ENCODE peak calls at places on chromosomes 7 and 10, in four cellular contexts. N, M, G and Q are unnamed samples.

GRCh38 chr10:103789771-103790201 is 65.6 kb downstream of the SH3PXD2A start:
- DNase-seq in N (no peak), M (no peak), G (no peak), Q (no peak)

GRCh38 chr7:133394369-133394768 is 141.5 kb downstream of the EXOC4 start:
- DNase-seq in N (no peak), M (no peak), G (no peak), Q (no peak)

GRCh38 chr10:73585223-73585784 is 5.8 kb downstream of the USP54 start:
- DNase-seq in N (no peak), M (no peak), G (no peak), Q (no peak)

GRCh38 chr10:75127481-75127880 is 16.0 kb downstream of the SAMD8 start:
- DNase-seq in N (no peak), M (no peak), G (no peak), Q (no peak)

GRCh38 chr7:133016629-133017028 is 65.3 kb downstream of the CHCHD3 start:
- DNase-seq in N (no peak), M (no peak), G (no peak), Q (no peak)

GRCh38 chr10:25017247-25017590 is 807 bp downstream of the THNSL1 start:
- DNase-seq in N (peak), M (no peak), G (peak), Q (no peak)

GRCh38 chr7:29102554-29103151 is 43.7 kb downstream of the CPVL start:
- DNase-seq in N (peak), M (peak), G (no peak), Q (peak)

GRCh38 chr7:112423987-112424386 is 26.3 kb upstream of the IFRD1 start:
- DNase-seq in N (no peak), M (no peak), G (no peak), Q (no peak)

GRCh38 chr7:22868509-22868908 is 45.9 kb upstream of the TOMM7 start:
- DNase-seq in N (no peak), M (no peak), G (no peak), Q (no peak)

GRCh38 chr10:128568041-128568440 is 441.8 kb upstream of the MKI67 start:
- DNase-seq in N (no peak), M (no peak), G (no peak), Q (no peak)

GRCh38 chr7:47361746-47362215 is 220.1 kb downstream of the TNS3 start:
- DNase-seq in N (no peak), M (no peak), G (peak), Q (no peak)

GRCh38 chr7:39073432-39073831 is 95.7 kb downstream of the POU6F2 start:
- DNase-seq in N (no peak), M (no peak), G (no peak), Q (peak)

GRCh38 chr10:17793823-17794759 is 15.1 kb upstream of the MRC1 start:
- DNase-seq in N (no peak), M (peak), G (no peak), Q (no peak)

GRCh38 chr10:73529089-73529832 is 33.4 kb upstream of the PPP3CB start:
- DNase-seq in N (peak), M (peak), G (peak), Q (peak)

GRCh38 chr7:11434371-11434770 is 397.6 kb downstream of the THSD7A start:
- DNase-seq in N (no peak), M (no peak), G (no peak), Q (no peak)

GRCh38 chr7:50632561-50633413 is 67.6 kb upstream of the DDC start:
- DNase-seq in N (peak), M (peak), G (no peak), Q (peak)

GRCh38 chr10:18681366-18681765 is 22.1 kb downstream of the ARL5B start:
- DNase-seq in N (no peak), M (no peak), G (no peak), Q (no peak)

GRCh38 chr10:96512997-96513685 is 585 bp downstream of the TLL2 start:
- DNase-seq in N (no peak), M (no peak), G (no peak), Q (no peak)

GRCh38 chr10:22453320-22453719 is 108.0 kb downstream of the SPAG6 start:
- DNase-seq in N (no peak), M (no peak), G (no peak), Q (peak)

GRCh38 chr7:8065356-8065813 is 96.8 kb downstream of the GLCCI1 start:
- DNase-seq in N (no peak), M (no peak), G (no peak), Q (no peak)

GRCh38 chr10:103861501-103861900 is 6.1 kb upstream of the SH3PXD2A start:
- DNase-seq in N (no peak), M (no peak), G (no peak), Q (no peak)

GRCh38 chr10:101615760-101616116 is 27.6 kb downstream of the DPCD start:
- DNase-seq in N (no peak), M (no peak), G (no peak), Q (no peak)

GRCh38 chr7:114502454-114503254 is 88.0 kb downstream of the FOXP2 start:
- DNase-seq in N (no peak), M (no peak), G (no peak), Q (no peak)

GRCh38 chr10:74179124-74179710 is 28.2 kb downstream of the ADK start:
- DNase-seq in N (no peak), M (no peak), G (no peak), Q (no peak)

GRCh38 chr7:135448753-135449152 is 61.1 kb downstream of the CNOT4 start:
- DNase-seq in N (no peak), M (no peak), G (no peak), Q (no peak)

GRCh38 chr7:45080265-45080957 is 8.4 kb downstream of the NACAD start:
- DNase-seq in N (no peak), M (no peak), G (no peak), Q (peak)

GRCh38 chr7:117122536-117122935 is 169.2 kb downstream of the ST7 start:
- DNase-seq in N (no peak), M (no peak), G (no peak), Q (no peak)

GRCh38 chr10:49550563-49550962 is 11.6 kb upstream of the ERCC6 start:
- DNase-seq in N (no peak), M (no peak), G (no peak), Q (no peak)

GRCh38 chr7:131765575-131765974 is 209.1 kb upstream of the PODXL start:
- DNase-seq in N (no peak), M (no peak), G (no peak), Q (no peak)

GRCh38 chr10:31146496-31147219 is 115.0 kb upstream of the ZNF438 start:
- DNase-seq in N (no peak), M (no peak), G (no peak), Q (no peak)

GRCh38 chr10:130456616-130457015 is 320.4 kb downstream of the GLRX3 start:
- DNase-seq in N (no peak), M (no peak), G (no peak), Q (no peak)

GRCh38 chr7:76000566-76000965 is 6.2 kb upstream of the TMEM120A start:
- DNase-seq in N (no peak), M (no peak), G (no peak), Q (no peak)

GRCh38 chr10:132265878-132266496 is 41.8 kb downstream of the STK32C start:
- DNase-seq in N (no peak), M (no peak), G (no peak), Q (no peak)

GRCh38 chr7:151987748-151988529 is 31.7 kb downstream of the GALNTL5 start:
- DNase-seq in N (no peak), M (no peak), G (no peak), Q (peak)

GRCh38 chr7:114660007-114660406 is 245.4 kb downstream of the FOXP2 start:
- DNase-seq in N (no peak), M (no peak), G (no peak), Q (no peak)

GRCh38 chr7:98571006-98571405 is 46.1 kb upstream of the NPTX2 start:
- DNase-seq in N (no peak), M (no peak), G (no peak), Q (no peak)

GRCh38 chr7:51187941-51188340 is 128.7 kb downstream of the COBL start:
- DNase-seq in N (peak), M (no peak), G (no peak), Q (peak)

GRCh38 chr10:62811159-62811875 is 4.8 kb downstream of the EGR2 start:
- DNase-seq in N (no peak), M (no peak), G (peak), Q (no peak)

GRCh38 chr10:121448768-121449456 is 149.3 kb downstream of the FGFR2 start:
- DNase-seq in N (no peak), M (no peak), G (peak), Q (no peak)
- TF ChIP-seq CREM in N (no peak), M (no peak), G (no peak), Q (no peak)

GRCh38 chr10:23980054-23980453 is 228.9 kb upstream of the KIAA1217 start:
- DNase-seq in N (no peak), M (no peak), G (no peak), Q (no peak)

GRCh38 chr10:23976285-23976684 is 232.7 kb upstream of the KIAA1217 start:
- DNase-seq in N (no peak), M (no peak), G (no peak), Q (no peak)

DNA sequence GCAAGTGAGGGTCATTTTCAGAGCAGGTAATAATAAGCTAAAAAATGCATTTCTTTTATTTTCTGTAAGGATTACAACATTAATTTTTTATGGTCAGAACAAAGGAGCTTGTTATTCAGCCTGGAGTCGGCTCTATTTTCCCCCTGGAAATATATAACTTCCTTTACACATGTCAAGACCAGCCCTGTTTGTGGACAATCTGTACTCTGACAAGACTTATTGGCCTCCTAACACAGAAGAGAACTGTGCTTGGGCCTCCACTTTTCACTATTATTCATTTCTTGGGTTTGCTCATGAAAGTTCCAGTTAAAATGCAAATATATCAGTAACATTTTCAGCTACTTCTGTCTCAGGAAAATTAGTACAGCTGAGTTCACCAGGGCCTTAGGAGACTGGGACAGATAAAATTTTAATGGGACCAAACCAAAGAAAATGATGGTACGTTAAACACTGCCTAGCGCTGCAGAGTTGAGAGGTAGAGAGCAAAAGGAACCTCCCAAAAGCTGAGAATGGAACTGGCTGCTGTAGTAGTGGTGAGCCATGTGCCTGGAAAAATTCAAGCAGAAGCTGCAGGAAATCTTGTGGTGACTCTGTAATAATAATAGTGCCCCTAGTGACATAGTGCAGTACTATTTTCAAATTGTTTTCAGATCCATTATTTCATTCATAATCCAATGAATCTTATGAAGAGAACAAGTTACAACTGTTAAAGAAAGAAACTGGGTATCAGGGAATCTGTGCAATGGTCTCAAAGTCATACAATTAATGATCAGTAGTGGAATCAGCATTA is 227.2 kb upstream of the KIAA1217 start:
- DNase-seq in N (no peak), M (no peak), G (no peak), Q (no peak)
- TF ChIP-seq CREM in N (no peak), M (no peak), G (no peak), Q (no peak)

GRCh38 chr7:159195926-159196325 is 51.3 kb upstream of the VIPR2 start:
- DNase-seq in N (no peak), M (no peak), G (no peak), Q (no peak)
- TF ChIP-seq CREM in N (no peak), M (no peak), G (no peak), Q (no peak)

GRCh38 chr10:36170943-36171501 is 528.9 kb upstream of the FZD8 start:
- DNase-seq in N (no peak), M (no peak), G (no peak), Q (no peak)
- TF ChIP-seq CREM in N (no peak), M (no peak), G (no peak), Q (no peak)

DNA sequence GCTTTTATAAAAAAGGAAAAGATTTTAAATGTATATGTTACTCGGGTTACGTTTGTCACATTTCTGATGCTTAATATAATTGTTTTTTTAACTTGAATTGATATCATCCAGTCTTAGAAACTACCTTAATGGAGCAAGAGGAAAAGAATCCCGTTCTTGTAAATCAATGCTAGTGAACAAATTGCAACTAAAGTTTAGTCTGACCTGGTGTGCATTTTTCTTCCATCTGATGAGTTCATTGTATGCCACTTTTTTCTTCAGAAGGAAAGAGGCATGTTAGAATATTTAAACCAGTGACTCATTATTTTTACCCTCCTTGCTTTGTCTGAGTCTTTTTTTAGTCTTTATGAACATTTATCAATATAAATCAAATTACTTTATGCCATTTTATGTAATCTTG is 34.7 kb downstream of the NET1 start:
- DNase-seq in N (no peak), M (no peak), G (no peak), Q (no peak)
- TF ChIP-seq CREM in N (no peak), M (no peak), G (no peak), Q (no peak)